ENCODE peak calls at places on chromosome 16, in ten cellular contexts. T, R, C, O, D, B, K, F, M and J are unnamed samples.

GRCh38 chr16:68257906-68258800 is 6.2 kb upstream of the SLC7A6 start:
- DNase-seq in T (no peak), R (no peak), C (no peak), O (peak), D (peak), B (no peak), K (no peak), F (no peak), M (no peak), J (peak)

GRCh38 chr16:12147681-12148479 is 171.3 kb downstream of the SNX29 start:
- DNase-seq in T (no peak), R (peak), C (no peak), O (no peak), D (no peak), B (no peak), K (no peak), F (no peak), M (no peak), J (no peak)

GRCh38 chr16:71767060-71767900 is 41.4 kb downstream of the AP1G1 start:
- DNase-seq in T (no peak), R (no peak), C (no peak), O (no peak), D (no peak), B (no peak), K (no peak), F (no peak), M (no peak), J (no peak)

GRCh38 chr16:84692451-84692850 is 7.3 kb upstream of the USP10 start:
- DNase-seq in T (no peak), R (no peak), C (no peak), O (peak), D (no peak), B (no peak), K (no peak), F (no peak), M (no peak), J (no peak)

GRCh38 chr16:8595783-8596182 is 5.5 kb upstream of the TMEM114 start:
- DNase-seq in T (no peak), R (no peak), C (no peak), O (no peak), D (no peak), B (no peak), K (no peak), F (no peak), M (no peak), J (no peak)

GRCh38 chr16:1013593-1013900 is 32.0 kb downstream of the SOX8 start:
- DNase-seq in T (no peak), R (no peak), C (no peak), O (no peak), D (no peak), B (no peak), K (no peak), F (no peak), M (no peak), J (no peak)

GRCh38 chr16:72985148-72985882 is 62.6 kb downstream of the ZFHX3 start:
- DNase-seq in T (peak), R (no peak), C (no peak), O (no peak), D (no peak), B (no peak), K (no peak), F (peak), M (no peak), J (no peak)

GRCh38 chr16:68373528-68374250 is 62.9 kb downstream of the PRMT7 start:
- DNase-seq in T (no peak), R (no peak), C (no peak), O (no peak), D (no peak), B (no peak), K (no peak), F (no peak), M (no peak), J (no peak)

GRCh38 chr16:85569615-85570212 is 43.4 kb upstream of the GSE1 start:
- DNase-seq in T (no peak), R (peak), C (no peak), O (no peak), D (no peak), B (peak), K (peak), F (no peak), M (no peak), J (no peak)

GRCh38 chr16:3949287-3949686 is 68.8 kb upstream of the CREBBP start:
- DNase-seq in T (no peak), R (no peak), C (no peak), O (no peak), D (no peak), B (no peak), K (no peak), F (no peak), M (no peak), J (no peak)

GRCh38 chr16:9797306-9797705 is 384.9 kb downstream of the GRIN2A start:
- DNase-seq in T (no peak), R (no peak), C (no peak), O (peak), D (peak), B (no peak), K (no peak), F (no peak), M (no peak), J (no peak)

GRCh38 chr16:610513-611381 is 20.0 kb upstream of the WFIKKN1 start:
- DNase-seq in T (peak), R (no peak), C (no peak), O (peak), D (no peak), B (peak), K (peak), F (no peak), M (peak), J (no peak)

GRCh38 chr16:56233795-56234566 is 42.7 kb downstream of the GNAO1 start:
- DNase-seq in T (no peak), R (no peak), C (no peak), O (no peak), D (no peak), B (no peak), K (no peak), F (no peak), M (no peak), J (no peak)

GRCh38 chr16:88527937-88528743 is 42.1 kb upstream of the ZC3H18 start:
- DNase-seq in T (no peak), R (no peak), C (no peak), O (no peak), D (no peak), B (no peak), K (no peak), F (no peak), M (no peak), J (no peak)

GRCh38 chr16:2040450-2041105 is 7.1 kb downstream of the NTHL1 start:
- DNase-seq in T (no peak), R (no peak), C (no peak), O (no peak), D (no peak), B (no peak), K (no peak), F (no peak), M (no peak), J (no peak)

GRCh38 chr16:12458591-12459400 is 344.9 kb downstream of the CPPED1 start:
- DNase-seq in T (peak), R (no peak), C (peak), O (no peak), D (no peak), B (no peak), K (no peak), F (no peak), M (no peak), J (no peak)

GRCh38 chr16:88521674-88522073 is 48.5 kb upstream of the ZC3H18 start:
- DNase-seq in T (no peak), R (no peak), C (no peak), O (no peak), D (no peak), B (no peak), K (no peak), F (no peak), M (no peak), J (no peak)

GRCh38 chr16:71360378-71360777 is 1.9 kb downstream of the CALB2 start:
- DNase-seq in T (no peak), R (no peak), C (no peak), O (peak), D (peak), B (no peak), K (no peak), F (no peak), M (no peak), J (peak)

GRCh38 chr16:23694707-23695373 is 16.2 kb downstream of the PLK1 start:
- DNase-seq in T (no peak), R (no peak), C (no peak), O (no peak), D (peak), B (peak), K (no peak), F (no peak), M (peak), J (no peak)

GRCh38 chr16:4214215-4214621 is 27.7 kb downstream of the SRL start:
- DNase-seq in T (peak), R (no peak), C (no peak), O (peak), D (peak), B (no peak), K (no peak), F (peak), M (no peak), J (peak)

GRCh38 chr16:78184554-78185183 is 85.2 kb downstream of the WWOX start:
- DNase-seq in T (no peak), R (peak), C (no peak), O (peak), D (no peak), B (peak), K (no peak), F (no peak), M (no peak), J (peak)

GRCh38 chr16:85931596-85932402 is 32.8 kb downstream of the IRF8 start:
- DNase-seq in T (no peak), R (no peak), C (no peak), O (no peak), D (no peak), B (no peak), K (no peak), F (no peak), M (no peak), J (no peak)

GRCh38 chr16:55040366-55041086 is 109.9 kb downstream of the IRX5 start:
- DNase-seq in T (no peak), R (no peak), C (no peak), O (no peak), D (no peak), B (no peak), K (no peak), F (no peak), M (no peak), J (no peak)

GRCh38 chr16:24070851-24071250 is 185.3 kb upstream of the CACNG3 start:
- DNase-seq in T (no peak), R (no peak), C (no peak), O (no peak), D (peak), B (peak), K (peak), F (no peak), M (peak), J (peak)

GRCh38 chr16:73956592-73957495 is 339.8 kb upstream of the PSMD7 start:
- DNase-seq in T (peak), R (peak), C (no peak), O (peak), D (peak), B (peak), K (peak), F (peak), M (peak), J (peak)

GRCh38 chr16:20767577-20767976 is 3.8 kb downstream of the ACSM3 start:
- DNase-seq in T (no peak), R (no peak), C (no peak), O (no peak), D (no peak), B (no peak), K (no peak), F (no peak), M (no peak), J (no peak)

GRCh38 chr16:66703359-66704215 is 7.0 kb upstream of the CMTM4 start:
- DNase-seq in T (no peak), R (no peak), C (no peak), O (no peak), D (no peak), B (no peak), K (no peak), F (no peak), M (no peak), J (no peak)